ENCODE peak calls at places on chromosome 1, in ten cellular contexts. F, M, A, R, X, E, T, W, G and S are unnamed samples.

GRCh38 chr1:57163332-57163731 is 197.5 kb upstream of the C8B start:
- DNase-seq in F (no peak), M (no peak), A (no peak), R (no peak), X (no peak), E (no peak), T (no peak), W (no peak), G (no peak), S (no peak)

GRCh38 chr1:183023601-183024351 is 556 bp downstream of the LAMC1 start:
- DNase-seq in F (peak; percentile 52), M (peak; percentile 91), A (peak; percentile 90), R (peak; percentile 62), X (peak; percentile 47), E (no peak), T (peak; percentile 68), W (peak; percentile 91), G (peak; percentile 81), S (peak; percentile 85)

GRCh38 chr1:2212542-2213491 is 15.3 kb upstream of the SKI start:
- DNase-seq in F (peak; percentile 91), M (peak; percentile 94), A (peak; percentile 87), R (peak; percentile 98), X (peak; percentile 96), E (no peak), T (peak; percentile 97), W (peak; percentile 89), G (peak; percentile 97), S (peak; percentile 63)

GRCh38 chr1:93878501-93878888 is 511 bp downstream of the DNTTIP2 start:
- DNase-seq in F (peak; percentile 20), M (peak; percentile 91), A (peak; percentile 80), R (peak; percentile 35), X (peak; percentile 24), E (no peak), T (peak; percentile 24), W (peak; percentile 63), G (peak; percentile 66), S (peak; percentile 47)

GRCh38 chr1:76203132-76203531 is 128.6 kb downstream of the ST6GALNAC3 start:
- DNase-seq in F (no peak), M (no peak), A (no peak), R (no peak), X (no peak), E (no peak), T (no peak), W (no peak), G (no peak), S (no peak)

GRCh38 chr1:31701137-31701736 is 2.6 kb downstream of the COL16A1 start:
- DNase-seq in F (peak; percentile 99), M (no peak), A (peak; percentile 47), R (peak; percentile 99), X (peak; percentile 98), E (no peak), T (peak; percentile 99), W (peak; percentile 77), G (peak; percentile 99), S (peak; percentile 71)

GRCh38 chr1:48036693-48037386 is 39.7 kb upstream of the TRABD2B start:
- DNase-seq in F (no peak), M (no peak), A (no peak), R (no peak), X (peak; percentile 7), E (no peak), T (no peak), W (no peak), G (no peak), S (no peak)

GRCh38 chr1:212470059-212470458 is 37.3 kb downstream of the NENF start:
- DNase-seq in F (peak; percentile 93), M (peak; percentile 60), A (peak; percentile 41), R (peak; percentile 91), X (peak; percentile 99), E (no peak), T (peak; percentile 95), W (peak; percentile 38), G (peak; percentile 97), S (peak; percentile 87)

GRCh38 chr1:214551052-214551435 is 358 bp downstream of the PTPN14 start:
- DNase-seq in F (peak; percentile 40), M (peak; percentile 75), A (peak; percentile 24), R (no peak), X (no peak), E (no peak), T (no peak), W (peak; percentile 64), G (peak; percentile 81), S (peak; percentile 42)

GRCh38 chr1:108893141-108893530 is 16.4 kb downstream of the GPSM2 start:
- DNase-seq in F (no peak), M (no peak), A (no peak), R (no peak), X (peak; percentile 23), E (no peak), T (no peak), W (no peak), G (no peak), S (no peak)

GRCh38 chr1:176802316-176802715 is 339.3 kb downstream of the PAPPA2 start:
- DNase-seq in F (no peak), M (no peak), A (no peak), R (no peak), X (no peak), E (no peak), T (no peak), W (no peak), G (no peak), S (no peak)

GRCh38 chr1:12171206-12172041 is 4.6 kb downstream of the TNFRSF1B start:
- DNase-seq in F (no peak), M (no peak), A (no peak), R (no peak), X (no peak), E (no peak), T (no peak), W (no peak), G (no peak), S (no peak)

GRCh38 chr1:66250075-66250474 is 283.9 kb upstream of the SGIP1 start:
- DNase-seq in F (no peak), M (no peak), A (no peak), R (no peak), X (no peak), E (no peak), T (no peak), W (no peak), G (no peak), S (no peak)

GRCh38 chr1:66250483-66250882 is 283.5 kb upstream of the SGIP1 start:
- DNase-seq in F (no peak), M (no peak), A (no peak), R (no peak), X (no peak), E (no peak), T (no peak), W (no peak), G (no peak), S (no peak)

GRCh38 chr1:66247415-66248208 is 286.3 kb upstream of the SGIP1 start:
- DNase-seq in F (no peak), M (peak; percentile 75), A (no peak), R (no peak), X (no peak), E (no peak), T (no peak), W (no peak), G (no peak), S (no peak)

GRCh38 chr1:66248257-66248656 is 285.7 kb upstream of the SGIP1 start:
- DNase-seq in F (no peak), M (no peak), A (no peak), R (no peak), X (no peak), E (no peak), T (no peak), W (no peak), G (no peak), S (no peak)

DNA sequence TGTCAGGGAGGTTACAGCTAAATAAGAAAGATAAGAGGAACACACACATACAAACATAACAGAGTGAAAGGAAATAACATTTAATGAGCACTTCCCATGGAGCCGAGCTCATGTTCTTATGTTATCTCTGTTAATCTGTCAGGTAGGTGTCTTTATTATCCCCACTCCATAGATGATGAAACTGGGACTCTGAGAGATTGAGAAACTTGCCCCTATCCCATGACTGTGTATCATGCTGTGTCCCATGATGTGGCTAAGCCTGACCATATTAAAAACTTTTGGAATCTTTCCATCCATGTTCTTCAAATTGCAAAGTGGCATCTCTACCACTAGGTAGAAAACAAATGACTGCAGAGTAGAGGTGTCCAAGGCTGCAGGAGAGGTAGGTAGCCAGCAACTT is 285.2 kb upstream of the SGIP1 start:
- DNase-seq in F (peak; percentile 36), M (no peak), A (no peak), R (no peak), X (no peak), E (no peak), T (no peak), W (no peak), G (no peak), S (no peak)
- H3K27ac ChIP-seq in F (no peak overlapping the region), M (no peak overlapping the region), A (no peak overlapping the region), R (no peak overlapping the region), X (no peak overlapping the region), E (peak overlapping the region; percentile 66), T (peak overlapping the region; percentile 33), W (no peak overlapping the region), G (no peak overlapping the region), S (no peak overlapping the region)

DNA sequence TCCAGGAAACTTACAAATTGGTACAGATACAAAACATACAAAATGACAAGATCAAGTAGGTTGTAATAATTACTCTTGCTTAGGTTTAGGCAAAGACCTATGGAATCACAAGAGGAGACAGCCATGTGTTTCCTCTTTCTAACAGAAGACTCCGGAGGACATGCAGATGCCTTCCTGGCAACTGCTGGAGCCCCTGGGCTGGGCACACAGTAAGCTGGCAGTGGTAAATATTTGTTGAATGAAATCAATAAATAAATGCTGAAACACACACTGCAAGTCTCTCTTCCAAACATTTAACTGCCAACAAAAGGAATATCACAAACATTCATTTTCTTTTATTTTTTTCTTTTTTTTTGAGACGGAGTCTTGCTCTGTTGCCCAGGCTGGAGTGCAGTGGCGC is 149.4 kb downstream of the SLC45A1 start:
- DNase-seq in F (no peak), M (no peak), A (no peak), R (no peak), X (no peak), E (no peak), T (no peak), W (no peak), G (no peak), S (no peak)
- H3K36me3 ChIP-seq in F (no peaks in the 10 kb centered on the region), M (no peaks in the 10 kb centered on the region), A (no peaks in the 10 kb centered on the region), R (no peaks in the 10 kb centered on the region), X (peaks cover 3% of the 10 kb centered on the region), E (no peaks in the 10 kb centered on the region), T (no peaks in the 10 kb centered on the region), W (no peaks in the 10 kb centered on the region), G (no peaks in the 10 kb centered on the region), S (no peaks in the 10 kb centered on the region)

GRCh38 chr1:226407497-226408284 is at the start of gene PARP1:
- DNase-seq in F (peak; percentile 80), M (peak; percentile 98), A (peak; percentile 93), R (peak; percentile 93), X (peak; percentile 65), E (no peak), T (peak; percentile 92), W (peak; percentile 94), G (peak; percentile 97), S (peak; percentile 80)
- TF ChIP-seq POLR2A in F (peak; percentile 74), M (no peak), A (peak; percentile 67), R (peak; percentile 48), X (peak; percentile 50), E (no peak), T (peak; percentile 76), W (peak; percentile 84), G (peak; percentile 68), S (peak; percentile 75)

DNA sequence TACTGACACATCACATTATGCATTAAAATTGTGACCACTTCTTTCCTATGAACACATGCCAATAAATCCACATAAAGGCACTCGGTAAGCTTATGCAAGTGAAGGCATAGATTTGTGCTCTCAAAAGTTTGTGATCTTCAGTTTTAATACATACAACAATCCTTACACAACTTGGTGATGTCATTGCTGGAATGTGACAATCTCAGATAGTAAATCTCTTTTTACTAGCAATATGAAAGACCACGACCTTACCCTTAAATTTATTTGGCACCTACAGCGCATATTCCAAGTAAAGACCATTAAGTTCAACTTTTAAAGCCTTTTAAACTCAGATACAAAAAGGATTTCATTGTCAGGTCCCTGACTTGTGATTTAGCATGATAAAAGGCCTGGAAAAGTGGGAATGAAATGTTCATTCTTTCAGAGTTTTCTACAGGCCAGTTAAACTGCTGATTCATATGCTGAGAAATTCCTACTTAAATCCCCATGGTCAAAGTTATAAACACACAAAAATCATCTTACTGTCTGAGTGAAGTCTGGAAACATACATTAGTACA is 157.4 kb downstream of the SIPA1L2 start:
- DNase-seq in F (no peak), M (no peak), A (no peak), R (no peak), X (peak; percentile 83), E (no peak), T (no peak), W (no peak), G (no peak), S (no peak)
- H3K27ac ChIP-seq in F (no peak overlapping the region), M (no peak overlapping the region), A (no peak overlapping the region), R (no peak overlapping the region), X (peak overlapping the region; percentile 65), E (no peak overlapping the region), T (no peak overlapping the region), W (no peak overlapping the region), G (peak overlapping the region; percentile 39), S (no peak overlapping the region)